ENCODE peak calls at places on chromosomes 12 and 14, in five cellular contexts. V, B, C, W and K are unnamed samples.

GRCh38 chr12:45296046-45296586 is 80.2 kb downstream of the ANO6 start:
- DNase-seq in B (no peak), V (no peak), W (no peak), C (no peak), K (no peak)

GRCh38 chr14:54922598-54922997 is 20.0 kb upstream of the GCH1 start:
- DNase-seq in V (no peak), C (no peak), B (no peak), W (no peak), K (no peak)

GRCh38 chr12:1890119-1890703 is 28.2 kb downstream of the CACNA2D4 start:
- DNase-seq in V (peak; percentile 61), B (no peak), W (no peak), C (no peak), K (no peak)

GRCh38 chr12:79873223-79873622 is 61.7 kb downstream of the PPP1R12A start:
- DNase-seq in V (no peak), B (no peak), C (no peak), W (no peak), K (no peak)

GRCh38 chr14:97180304-97181200 is 383.4 kb downstream of the VRK1 start:
- DNase-seq in W (no peak), B (peak; percentile 94), V (no peak), C (peak; percentile 79), K (no peak)

GRCh38 chr12:72865921-72866320 is 593.8 kb downstream of the TRHDE start:
- DNase-seq in C (no peak), V (no peak), W (no peak), B (no peak), K (no peak)

GRCh38 chr12:58529114-58529665 is 391.1 kb downstream of the LRIG3 start:
- DNase-seq in B (peak; percentile 9), V (no peak), W (no peak), C (peak; percentile 93), K (no peak)

GRCh38 chr14:53044486-53044885 is 93.6 kb upstream of the FERMT2 start:
- DNase-seq in W (no peak), V (no peak), C (no peak), B (no peak), K (no peak)

GRCh38 chr12:132279184-132279889 is 50.1 kb downstream of the GALNT9 start:
- DNase-seq in V (no peak), C (no peak), B (peak; percentile 28), W (peak; percentile 37), K (no peak)

GRCh38 chr14:40368314-40368713 is 936.1 kb upstream of the FBXO33 start:
- DNase-seq in V (no peak), C (no peak), W (no peak), B (no peak), K (no peak)

GRCh38 chr14:104933721-104934379 is 9.2 kb downstream of the PLD4 start:
- DNase-seq in C (peak; percentile 29), W (no peak), B (no peak), V (no peak), K (peak; percentile 23)

GRCh38 chr14:90649096-90649495 is 167.1 kb downstream of the TTC7B start:
- DNase-seq in V (no peak), W (no peak), B (no peak), C (no peak), K (no peak)

GRCh38 chr12:94670885-94671284 is 20.5 kb upstream of the TMCC3 start:
- DNase-seq in C (no peak), V (no peak), B (no peak), W (no peak), K (no peak)

DNA sequence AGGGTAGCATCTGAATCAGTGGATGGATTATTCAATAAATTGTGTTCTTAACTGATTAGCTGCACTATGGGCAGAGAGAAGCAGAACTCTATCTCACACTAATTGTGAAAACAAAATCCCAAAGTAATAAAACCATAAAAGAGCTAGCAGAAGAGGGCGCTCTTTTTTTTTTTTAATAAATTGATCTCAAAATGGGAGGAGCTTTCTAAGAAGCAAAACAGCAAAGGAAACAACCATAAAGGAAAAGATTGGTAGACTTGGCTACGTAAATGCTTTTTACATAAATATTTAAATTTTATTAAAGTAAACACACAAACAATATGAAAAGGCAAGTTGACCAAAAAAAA is 1.5 kb upstream of the TM7SF3 start:
- DNase-seq in V (no peak), C (peak; percentile 58), W (no peak), B (peak; percentile 64), K (peak; percentile 47)
- TF ChIP-seq CTCF in V (no peak), C (peak; percentile 31), W (peak; percentile 19), B (peak; percentile 58), K (peak; percentile 33)

GRCh38 chr12:49276304-49277290 is 11.7 kb downstream of the TUBA1C start:
- DNase-seq in V (no peak), W (no peak), C (no peak), B (no peak), K (no peak)

GRCh38 chr12:49277466-49277865 is 12.6 kb downstream of the TUBA1C start:
- DNase-seq in B (no peak), V (no peak), W (no peak), C (no peak), K (no peak)

GRCh38 chr12:49272790-49273725 is 8.2 kb downstream of the TUBA1C start:
- DNase-seq in B (no peak), V (no peak), C (no peak), W (no peak), K (no peak)

GRCh38 chr12:49274396-49275069 is 9.7 kb downstream of the TUBA1C start:
- DNase-seq in B (no peak), W (no peak), C (no peak), V (no peak), K (no peak)

GRCh38 chr12:49273726-49274395 is 9.0 kb downstream of the TUBA1C start:
- DNase-seq in V (no peak), W (no peak), B (no peak), C (no peak), K (no peak)
- TF ChIP-seq CTCF in V (no peak), W (no peak), B (no peak), C (no peak), K (no peak)

DNA sequence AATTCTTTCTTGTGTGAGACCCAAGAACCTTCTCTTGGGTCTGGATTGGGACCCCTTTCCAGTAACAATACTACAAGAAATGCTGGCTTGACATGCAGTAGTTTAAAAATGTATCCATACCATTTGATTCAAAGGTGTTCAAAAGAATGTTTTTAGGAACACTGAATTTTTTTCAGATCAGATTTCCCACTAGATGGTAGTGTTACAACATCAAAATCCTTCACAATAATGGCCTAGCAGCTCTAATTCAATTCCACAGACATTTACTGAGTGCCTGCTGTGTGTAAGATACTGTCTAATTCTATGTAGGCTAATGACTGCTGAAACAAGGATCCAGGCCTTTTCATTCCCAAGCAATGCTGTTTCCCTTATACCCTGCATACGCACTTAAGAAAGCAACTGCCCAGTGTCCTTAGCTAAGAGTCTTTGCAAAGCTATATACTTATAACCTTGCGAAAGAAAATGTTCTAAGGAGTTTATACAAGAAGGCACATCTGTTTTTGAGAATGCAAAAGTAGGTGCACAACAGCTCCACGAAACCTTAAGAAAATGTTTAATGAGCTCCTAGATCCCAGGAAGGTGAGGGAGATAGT is 50.7 kb upstream of the PKP2 start:
- DNase-seq in C (peak; percentile 44), V (no peak), W (no peak), B (peak; percentile 37), K (peak; percentile 7)
- TF ChIP-seq CTCF in C (peak; percentile 15), V (no peak), W (no peak), B (peak; percentile 48), K (no peak)

DNA sequence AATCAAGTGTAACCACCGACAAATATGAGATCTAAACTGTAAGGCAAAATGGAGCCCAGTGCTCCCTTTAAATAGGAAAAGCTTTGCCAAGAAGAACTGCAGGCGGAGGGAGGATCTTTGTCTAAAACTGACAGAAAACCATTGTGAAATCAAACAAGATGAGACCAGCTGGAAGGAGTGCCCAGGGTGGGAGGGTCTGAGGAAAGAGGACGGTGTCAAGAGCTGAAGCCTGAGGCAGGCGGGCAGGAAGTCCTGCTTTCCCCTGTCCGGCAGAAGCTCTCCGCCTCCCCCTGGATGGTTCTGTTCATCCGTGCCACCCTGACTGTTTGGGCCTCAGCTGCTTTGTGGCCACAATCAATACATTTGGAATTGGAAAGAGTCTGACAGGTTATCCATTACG is 37.5 kb downstream of the CDC42BPB start:
- DNase-seq in V (no peak), W (no peak), C (no peak), B (no peak), K (no peak)
- TF ChIP-seq CTCF in V (no peak), W (no peak), C (no peak), B (no peak), K (no peak)

GRCh38 chr14:64706552-64707193 is 2.4 kb downstream of the PLEKHG3 start:
- DNase-seq in B (no peak), V (peak; percentile 72), W (no peak), C (no peak), K (no peak)

GRCh38 chr14:64706119-64706465 is 1.9 kb downstream of the PLEKHG3 start:
- DNase-seq in B (no peak), W (no peak), C (no peak), V (peak; percentile 63), K (no peak)

GRCh38 chr14:64707661-64708060 is 3.4 kb downstream of the PLEKHG3 start:
- DNase-seq in W (no peak), V (peak; percentile 56), B (no peak), C (peak; percentile 98), K (no peak)

GRCh38 chr14:64709126-64709525 is 4.9 kb downstream of the PLEKHG3 start:
- DNase-seq in W (no peak), V (peak; percentile 59), C (no peak), B (no peak), K (no peak)

GRCh38 chr14:64708148-64709004 is 4.2 kb downstream of the PLEKHG3 start:
- DNase-seq in V (peak; percentile 83), C (peak; percentile 90), W (peak; percentile 80), B (no peak), K (no peak)
- TF ChIP-seq CTCF in V (no peak), C (no peak), W (no peak), B (no peak), K (no peak)

DNA sequence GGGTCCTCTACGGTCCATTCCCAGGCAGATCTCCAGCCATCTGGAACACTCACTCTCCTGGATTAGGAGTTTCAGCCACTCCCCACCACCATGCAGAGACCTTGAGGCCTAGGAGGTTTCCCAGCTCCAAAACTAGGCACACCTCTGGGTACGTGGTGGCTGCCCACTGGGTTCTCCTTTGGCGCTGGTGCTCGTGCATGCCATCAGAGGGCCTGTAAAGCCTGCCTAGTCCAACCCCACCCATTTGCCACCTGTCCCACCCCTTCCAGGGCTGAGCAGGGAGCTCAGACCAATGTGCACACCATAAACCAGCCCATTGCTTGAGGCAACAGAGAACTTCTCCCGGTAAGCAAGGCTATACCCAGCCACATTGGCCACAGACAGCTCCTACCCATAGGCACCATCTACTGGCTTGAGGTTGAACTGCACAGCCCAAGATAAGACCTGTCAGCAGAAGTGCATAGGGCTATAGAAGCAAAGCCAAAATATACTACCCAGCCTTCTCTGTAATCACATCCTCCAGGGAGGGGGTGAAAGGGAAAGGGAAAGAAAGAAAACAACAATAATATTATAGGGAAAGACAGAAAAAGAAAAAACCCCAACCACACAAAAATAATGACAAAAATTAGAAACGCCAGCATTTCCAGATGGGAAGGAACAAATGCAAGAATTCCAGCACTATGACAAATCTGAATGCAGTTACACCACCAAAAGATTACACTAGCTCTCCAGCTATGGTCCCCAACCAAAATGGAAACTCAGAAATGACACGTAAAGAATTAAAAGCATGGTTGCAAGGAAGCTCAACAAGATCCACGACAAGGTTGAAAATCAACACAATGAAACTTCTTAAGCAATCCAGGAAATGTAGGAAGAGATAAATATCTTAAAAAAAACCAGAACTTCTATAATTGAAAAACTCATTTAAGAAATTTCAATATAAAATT is 111.9 kb upstream of the CCDC175 start:
- DNase-seq in W (peak; percentile 31), B (peak; percentile 85), C (peak; percentile 58), V (no peak), K (peak; percentile 41)
- TF ChIP-seq CTCF in W (no peak), B (peak; percentile 94), C (peak; percentile 82), V (peak; percentile 73), K (peak; percentile 74)